ENCODE peak calls at places on chromosomes 2 and 18, in five cellular contexts. U, M, I, S and R are unnamed samples.
A peak's percentile ranks its signal among the peaks of the same experiment; 100 is the strongest.

GRCh38 chr2:232292395-232293154 is 86.0 kb upstream of the ALPP start:
- DNase-seq in U (no peak), S (peak; percentile 58), I (peak; percentile 58), M (peak; percentile 68), R (peak; percentile 39)

GRCh38 chr2:20507166-20507692 is 60.4 kb downstream of the RHOB start:
- DNase-seq in U (peak; percentile 62), I (no peak), M (peak; percentile 37), S (no peak), R (peak; percentile 30)

GRCh38 chr2:65436825-65437221 is 4.4 kb upstream of the SPRED2 start:
- DNase-seq in I (no peak), M (no peak), S (peak; percentile 43), U (peak; percentile 73), R (no peak)

GRCh38 chr18:76131738-76132137 is 363.3 kb downstream of the ZNF516 start:
- DNase-seq in U (no peak), I (no peak), S (no peak), M (no peak), R (no peak)

GRCh38 chr2:28666496-28667184 is 85.0 kb upstream of the PPP1CB start:
- DNase-seq in U (no peak), S (no peak), M (no peak), I (no peak), R (no peak)

GRCh38 chr18:44170208-44170880 is 510.3 kb upstream of the SETBP1 start:
- DNase-seq in I (no peak), U (no peak), S (no peak), M (peak; percentile 27), R (no peak)

GRCh38 chr2:239256297-239256696 is 144.5 kb downstream of the HDAC4 start:
- DNase-seq in M (no peak), S (no peak), U (no peak), I (no peak), R (no peak)

GRCh38 chr2:172248381-172249173 is 145.9 kb upstream of the DLX2 start:
- DNase-seq in U (no peak), I (no peak), S (no peak), M (peak; percentile 96), R (peak; percentile 99)

GRCh38 chr2:650343-651310 is 26.6 kb downstream of the TMEM18 start:
- DNase-seq in U (no peak), M (no peak), S (no peak), I (no peak), R (no peak)

GRCh38 chr2:168543037-168543436 is 87.0 kb downstream of the CERS6 start:
- DNase-seq in S (no peak), M (no peak), I (no peak), U (no peak), R (no peak)

GRCh38 chr18:32698148-32698547 is 74.7 kb downstream of the KLHL14 start:
- DNase-seq in U (no peak), I (no peak), M (no peak), S (no peak), R (no peak)

GRCh38 chr2:86274265-86274917 is 63.0 kb downstream of the REEP1 start:
- DNase-seq in M (peak; percentile 44), U (peak; percentile 56), I (no peak), S (no peak), R (no peak)

GRCh38 chr2:112701092-112701491 is 19.7 kb upstream of the NT5DC4 start:
- DNase-seq in M (no peak), U (no peak), S (no peak), I (no peak), R (no peak)

GRCh38 chr2:106120432-106120831 is 73.7 kb downstream of the UXS1 start:
- DNase-seq in M (no peak), I (no peak), U (no peak), S (no peak), R (no peak)

GRCh38 chr2:136384541-136385303 is 266.8 kb upstream of the CXCR4 start:
- DNase-seq in U (no peak), S (peak; percentile 17), M (peak; percentile 55), I (peak; percentile 35), R (peak; percentile 5)

GRCh38 chr2:108614043-108614435 is 79.8 kb downstream of the LIMS1 start:
- DNase-seq in U (no peak), M (no peak), I (no peak), S (no peak), R (no peak)

GRCh38 chr2:108616290-108616689 is 82.0 kb downstream of the LIMS1 start:
- DNase-seq in S (no peak), I (no peak), U (no peak), M (no peak), R (no peak)

GRCh38 chr2:108614659-108615058 is 80.4 kb downstream of the LIMS1 start:
- DNase-seq in U (no peak), S (no peak), M (no peak), I (no peak), R (no peak)

GRCh38 chr2:108615480-108616090 is 81.3 kb downstream of the LIMS1 start:
- DNase-seq in S (no peak), M (peak; percentile 46), I (peak; percentile 26), U (no peak), R (no peak)

DNA sequence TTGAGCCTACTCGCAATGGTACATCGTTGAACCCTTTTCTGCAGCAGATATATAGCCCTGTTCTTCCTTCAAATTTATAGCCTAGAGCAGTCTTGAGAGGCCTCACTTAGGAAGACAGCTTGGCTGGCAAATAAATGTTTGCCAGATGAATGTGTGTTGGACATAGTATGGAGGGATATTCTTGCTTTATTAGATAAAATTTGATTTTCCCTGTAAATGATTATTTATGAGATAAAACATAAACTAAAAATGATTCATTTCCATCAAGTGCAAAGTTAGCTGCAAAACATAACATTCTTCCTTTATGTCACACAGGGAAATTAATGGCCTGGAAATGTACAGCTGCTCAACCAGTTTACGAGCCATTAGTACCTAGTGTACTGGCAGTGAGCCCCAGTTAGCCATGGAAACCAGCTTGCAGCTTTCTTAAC is 82.5 kb downstream of the LIMS1 start:
- DNase-seq in I (no peak), S (no peak), U (no peak), M (peak; percentile 91), R (no peak)
- H4K20me1 ChIP-seq in I (peaks cover 13% of the 10 kb centered on the region), S (peaks cover 11% of the 10 kb centered on the region), U (peaks cover 4% of the 10 kb centered on the region), M (peaks cover 6% of the 10 kb centered on the region), R (no peaks in the 10 kb centered on the region)

GRCh38 chr2:196233033-196233807 is 61.8 kb upstream of the STK17B start:
- DNase-seq in I (no peak), M (peak; percentile 97), U (no peak), S (no peak), R (peak; percentile 51)

GRCh38 chr2:196229013-196229412 is 57.6 kb upstream of the STK17B start:
- DNase-seq in I (no peak), U (no peak), S (no peak), M (no peak), R (no peak)

GRCh38 chr2:196230460-196230859 is 59.1 kb upstream of the STK17B start:
- DNase-seq in U (no peak), I (no peak), S (no peak), M (no peak), R (no peak)

GRCh38 chr2:196226058-196226747 is 54.8 kb upstream of the STK17B start:
- DNase-seq in U (no peak), M (no peak), I (no peak), S (no peak), R (no peak)

GRCh38 chr2:196230051-196230450 is 58.7 kb upstream of the STK17B start:
- DNase-seq in S (no peak), U (no peak), I (no peak), M (no peak), R (no peak)
- H3K4me3 ChIP-seq in S (no peak overlapping the region), U (no peak overlapping the region), I (no peak overlapping the region), M (no peak overlapping the region), R (no peak overlapping the region)

GRCh38 chr2:120922571-120923332 is 187.1 kb downstream of the GLI2 start:
- DNase-seq in M (no peak), S (no peak), I (no peak), U (no peak), R (no peak)
- H4K20me1 ChIP-seq in M (no peaks in the 10 kb centered on the region), S (no peaks in the 10 kb centered on the region), I (no peaks in the 10 kb centered on the region), U (no peaks in the 10 kb centered on the region), R (no peaks in the 10 kb centered on the region)

DNA sequence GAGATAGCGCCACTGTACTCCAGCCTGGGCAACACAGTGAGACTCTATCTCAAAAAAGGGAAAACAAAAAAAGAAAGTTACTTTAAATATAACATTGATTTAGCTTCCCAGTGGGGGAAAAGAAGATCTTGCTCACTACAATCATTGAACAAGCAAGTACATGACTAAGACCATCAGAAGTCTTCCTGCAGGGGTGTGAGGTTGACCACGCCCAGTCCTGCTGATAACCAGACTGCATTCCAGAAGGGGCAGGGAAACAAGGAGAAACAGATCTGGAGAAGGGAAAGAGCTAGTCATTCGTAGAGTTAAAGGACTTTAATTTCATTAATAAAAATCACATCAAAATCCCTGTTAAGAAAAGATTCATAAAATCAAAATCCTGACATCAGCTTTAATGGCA is 77.5 kb downstream of the EPHA4 start:
- DNase-seq in M (peak; percentile 24), U (no peak), I (no peak), S (no peak), R (peak; percentile 60)
- H3K4me3 ChIP-seq in M (no peak overlapping the region), U (no peak overlapping the region), I (no peak overlapping the region), S (no peak overlapping the region), R (no peak overlapping the region)

DNA sequence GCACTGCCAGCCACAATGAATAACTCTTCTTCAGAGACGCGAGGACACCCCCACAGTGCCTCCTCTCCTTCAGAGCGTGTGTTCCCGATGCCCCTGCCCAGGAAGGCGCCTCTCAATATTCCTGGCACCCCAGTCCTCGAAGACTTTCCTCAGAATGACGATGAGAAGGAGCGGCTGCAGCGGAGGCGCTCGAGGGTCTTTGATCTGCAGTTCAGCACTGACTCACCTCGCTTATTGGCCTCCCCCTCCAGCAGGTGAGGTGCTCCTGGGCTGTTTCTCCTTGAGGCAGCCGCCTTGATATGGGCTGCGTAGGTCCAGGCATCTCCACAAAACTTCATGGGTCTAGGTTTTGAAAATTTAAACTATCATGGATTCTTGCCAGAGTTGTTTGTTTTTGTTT is 6.1 kb downstream of the NCAPH start:
- DNase-seq in I (no peak), M (no peak), S (no peak), U (no peak), R (no peak)
- H4K20me1 ChIP-seq in I (no peaks in the 10 kb centered on the region), M (peaks cover 10% of the 10 kb centered on the region), S (peaks cover 5% of the 10 kb centered on the region), U (no peaks in the 10 kb centered on the region), R (no peaks in the 10 kb centered on the region)